ENCODE peak calls at places on chromosomes 5 and 9, in eight cellular contexts. I is neural progenitor cell, F is OCI-LY7, X is SK-N-SH, P is MM.1S, N is GM23338, B is PC-3, J is HCT116. O is an unnamed sample. For H3K4me1, the result is how much of the 10 kb centered on the place peaks cover.

GRCh38 chr9:98370976-98371315 is 115.5 kb upstream of the TBC1D2 start:
- DNase-seq in I (no peak), F (no peak), X (no peak), P (no peak), N (no peak), B (no peak), J (no peak), O (no peak)

GRCh38 chr9:33752130-33752637 is 43.2 kb upstream of the PRSS3 start:
- DNase-seq in I (no peak), F (no peak), X (no peak), P (no peak), N (no peak), B (peak), J (no peak), O (peak)

GRCh38 chr5:116554764-116555163 is 19.9 kb downstream of the SEMA6A start:
- DNase-seq in I (peak), F (no peak), X (no peak), P (no peak), N (no peak), B (no peak), J (no peak), O (no peak)

GRCh38 chr9:112176410-112177010 is 1.4 kb upstream of the SUSD1 start:
- DNase-seq in I (no peak), F (no peak), X (no peak), P (no peak), N (no peak), B (no peak), J (no peak), O (peak)

GRCh38 chr9:92790542-92791527 is 26.2 kb upstream of the BICD2 start:
- DNase-seq in I (peak), F (peak), X (peak), P (peak), N (peak), B (peak), J (peak), O (peak)

GRCh38 chr5:146043722-146044121 is 61.7 kb downstream of the PLAC8L1 start:
- DNase-seq in I (no peak), F (no peak), X (no peak), P (no peak), N (no peak), B (no peak), J (no peak), O (no peak)

GRCh38 chr5:138441221-138441620 is 2.4 kb downstream of the REEP2 start:
- DNase-seq in I (no peak), F (no peak), X (no peak), P (no peak), N (no peak), B (no peak), J (no peak), O (no peak)

GRCh38 chr5:173953528-173954090 is 35.4 kb upstream of the C5orf47 start:
- DNase-seq in I (no peak), F (no peak), X (no peak), P (no peak), N (no peak), B (peak), J (no peak), O (no peak)

GRCh38 chr5:26719824-26720223 is 318.6 kb downstream of the CDH9 start:
- DNase-seq in I (no peak), F (no peak), X (no peak), P (no peak), N (no peak), B (no peak), J (no peak), O (no peak)

GRCh38 chr5:43603535-43604363 is 769 bp downstream of the NNT start:
- DNase-seq in I (peak), F (peak), X (peak), P (peak), N (peak), B (no peak), J (no peak), O (peak)

GRCh38 chr5:96297290-96297689 is 135.8 kb downstream of the PCSK1 start:
- DNase-seq in I (no peak), F (no peak), X (peak), P (no peak), N (no peak), B (no peak), J (no peak), O (peak)

GRCh38 chr9:93072383-93072795 is 13.9 kb downstream of the SUSD3 start:
- DNase-seq in I (no peak), F (no peak), X (peak), P (peak), N (no peak), B (no peak), J (no peak), O (no peak)

GRCh38 chr5:20554001-20554400 is 566.0 kb upstream of the CDH18 start:
- DNase-seq in I (no peak), F (no peak), X (no peak), P (no peak), N (no peak), B (peak), J (no peak), O (no peak)

GRCh38 chr5:180080670-180081280 is 9.2 kb upstream of the RNF130 start:
- DNase-seq in I (no peak), F (no peak), X (no peak), P (no peak), N (no peak), B (no peak), J (no peak), O (no peak)

GRCh38 chr5:127290019-127290945 is at the start of gene MEGF10:
- DNase-seq in I (peak), F (no peak), X (peak), P (peak), N (peak), B (peak), J (no peak), O (peak)

GRCh38 chr5:60417500-60418181 is 282.3 kb downstream of the DEPDC1B start:
- DNase-seq in I (no peak), F (no peak), X (no peak), P (no peak), N (no peak), B (no peak), J (no peak), O (no peak)

GRCh38 chr5:39176740-39177628 is 42.4 kb downstream of the FYB1 start:
- DNase-seq in I (no peak), F (no peak), X (no peak), P (peak), N (no peak), B (no peak), J (no peak), O (no peak)

GRCh38 chr5:138824924-138825863 is 49.9 kb downstream of the LRRTM2 start:
- DNase-seq in I (peak), F (peak), X (peak), P (peak), N (peak), B (no peak), J (no peak), O (peak)

GRCh38 chr5:61409568-61409967 is 77.5 kb downstream of the ZSWIM6 start:
- DNase-seq in I (no peak), F (no peak), X (peak), P (no peak), N (no peak), B (peak), J (peak), O (peak)

GRCh38 chr5:131206772-131207171 is 36.0 kb downstream of the LYRM7 start:
- DNase-seq in I (no peak), F (no peak), X (no peak), P (no peak), N (no peak), B (no peak), J (no peak), O (no peak)

GRCh38 chr9:76761448-76761847 is 2.8 kb upstream of the PCA3 start:
- DNase-seq in I (no peak), F (peak), X (no peak), P (no peak), N (peak), B (peak), J (no peak), O (no peak)

GRCh38 chr5:116371935-116372334 is 202.7 kb downstream of the SEMA6A start:
- DNase-seq in I (no peak), F (no peak), X (no peak), P (no peak), N (no peak), B (no peak), J (no peak), O (no peak)

GRCh38 chr9:27386759-27387158 is 89.8 kb upstream of the EQTN start:
- DNase-seq in I (no peak), F (no peak), X (no peak), P (no peak), N (peak), B (no peak), J (no peak), O (peak)

GRCh38 chr9:125121156-125121555 is 22.2 kb downstream of the SCAI start:
- DNase-seq in I (no peak), F (peak), X (no peak), P (peak), N (peak), B (peak), J (no peak), O (no peak)

GRCh38 chr9:125125523-125125922 is 17.8 kb downstream of the SCAI start:
- DNase-seq in I (no peak), F (no peak), X (no peak), P (no peak), N (no peak), B (no peak), J (no peak), O (no peak)

DNA sequence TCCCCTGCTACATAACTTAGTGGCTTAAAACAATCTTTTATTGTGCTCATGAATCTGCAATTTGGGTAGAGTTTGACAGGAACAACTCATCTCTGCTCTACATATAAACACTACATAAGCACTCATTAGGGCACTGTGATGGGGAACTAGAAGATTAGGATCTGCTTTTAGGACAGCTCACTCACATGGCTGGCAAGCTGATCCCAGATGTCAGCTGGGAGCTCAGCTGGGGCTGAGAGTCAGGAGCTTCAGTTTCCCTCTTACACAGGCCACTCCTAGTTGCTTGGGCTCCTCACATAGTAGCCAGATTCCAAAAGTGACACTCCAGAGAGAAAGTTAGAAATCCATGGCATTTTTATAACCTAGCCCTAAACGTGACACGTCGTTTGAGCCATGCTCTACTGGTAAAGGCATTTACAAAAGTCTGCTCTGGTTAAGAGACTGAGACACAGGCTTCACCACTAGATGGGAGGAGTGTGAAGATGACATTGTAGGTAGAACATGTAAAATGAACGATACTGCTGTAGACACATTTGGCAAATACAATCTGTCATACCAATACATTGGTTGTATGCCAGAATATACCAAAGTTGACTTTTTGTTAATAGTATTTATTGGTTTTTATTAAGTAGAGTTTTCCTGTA is 23.6 kb downstream of the SCAI start:
- DNase-seq in I (no peak), F (peak), X (peak), P (no peak), N (no peak), B (no peak), J (no peak), O (no peak)
- TF ChIP-seq CTCF in I (no peak), F (peak), X (peak), P (no peak), N (peak), B (no peak), J (no peak), O (no peak)

GRCh38 chr9:109109962-109110325 is 9.8 kb downstream of the TMEM245 start:
- DNase-seq in I (peak), F (no peak), X (no peak), P (no peak), N (no peak), B (no peak), J (no peak), O (no peak)

GRCh38 chr9:109107402-109108240 is 12.1 kb downstream of the TMEM245 start:
- DNase-seq in I (no peak), F (no peak), X (no peak), P (no peak), N (no peak), B (peak), J (peak), O (peak)

GRCh38 chr9:109108318-109108717 is 11.4 kb downstream of the TMEM245 start:
- DNase-seq in I (no peak), F (peak), X (no peak), P (peak), N (no peak), B (peak), J (no peak), O (no peak)

GRCh38 chr9:109113239-109113638 is 6.5 kb downstream of the TMEM245 start:
- DNase-seq in I (no peak), F (no peak), X (no peak), P (no peak), N (no peak), B (no peak), J (no peak), O (no peak)

GRCh38 chr9:109110326-109111014 is 9.3 kb downstream of the TMEM245 start:
- DNase-seq in I (no peak), F (no peak), X (no peak), P (no peak), N (no peak), B (peak), J (peak), O (no peak)
- H3K4me1 ChIP-seq in I (under half), F (half or more), X (under half), P (under half), N (under half), B (half or more), J (under half), O (under half)

GRCh38 chr9:131744715-131745201 is 4.9 kb upstream of the RAPGEF1 start:
- DNase-seq in I (no peak), F (no peak), X (no peak), P (no peak), N (no peak), B (no peak), J (no peak), O (no peak)

GRCh38 chr9:131748411-131748955 is 8.6 kb upstream of the RAPGEF1 start:
- DNase-seq in I (no peak), F (peak), X (no peak), P (peak), N (no peak), B (no peak), J (no peak), O (no peak)

GRCh38 chr9:131745611-131746010 is 5.7 kb upstream of the RAPGEF1 start:
- DNase-seq in I (no peak), F (no peak), X (no peak), P (no peak), N (no peak), B (no peak), J (no peak), O (no peak)

GRCh38 chr9:131744171-131744714 is 4.4 kb upstream of the RAPGEF1 start:
- DNase-seq in I (no peak), F (peak), X (no peak), P (no peak), N (no peak), B (no peak), J (no peak), O (peak)

DNA sequence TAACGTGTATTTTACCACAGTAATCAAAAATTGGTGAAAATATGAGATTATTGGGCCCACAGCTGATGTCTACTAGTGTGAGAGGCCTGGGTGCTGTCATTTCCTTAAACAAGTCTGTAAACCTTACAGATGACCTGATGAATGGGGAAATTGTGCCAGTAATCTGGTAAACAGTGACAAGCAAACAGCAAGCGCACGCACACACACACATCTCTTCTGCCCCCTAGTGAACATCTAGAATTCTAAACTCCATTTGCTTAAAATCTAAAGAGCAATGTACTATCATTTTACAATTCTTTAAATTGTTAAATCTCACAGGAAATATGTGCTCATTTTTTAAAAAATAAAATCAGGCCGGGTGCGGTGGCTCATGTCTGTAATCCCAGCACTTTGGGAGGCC is 7.5 kb upstream of the RAPGEF1 start:
- DNase-seq in I (peak), F (peak), X (peak), P (peak), N (peak), B (peak), J (no peak), O (peak)
- TF ChIP-seq EZH2phosphoT487 in I (no peak), F (no peak), X (no peak), P (no peak), N (no peak), B (no peak), J (no peak), O (no peak)

DNA sequence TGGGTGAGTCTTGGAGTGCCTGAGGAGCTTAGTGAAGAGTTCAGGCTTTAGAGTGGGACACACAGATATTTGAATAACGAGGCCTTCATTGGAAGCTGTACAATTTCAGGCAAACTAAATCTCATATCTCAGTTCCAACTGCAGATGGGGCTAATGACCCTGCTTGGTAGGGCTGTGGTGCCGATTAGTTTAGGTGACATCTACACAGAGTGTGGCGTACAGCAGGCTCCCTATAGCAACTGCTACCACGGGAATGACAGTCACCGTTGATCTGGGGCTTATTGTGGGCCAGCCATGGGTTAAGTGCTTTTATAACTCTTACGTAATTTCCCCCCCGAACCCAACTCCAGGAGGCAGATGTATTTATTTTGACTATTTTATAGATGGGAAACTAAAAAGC is 70.8 kb downstream of the FAT2 start:
- DNase-seq in I (peak), F (no peak), X (no peak), P (no peak), N (no peak), B (peak), J (no peak), O (no peak)
- TF ChIP-seq CTCF in I (peak), F (no peak), X (peak), P (no peak), N (peak), B (peak), J (peak), O (peak)

DNA sequence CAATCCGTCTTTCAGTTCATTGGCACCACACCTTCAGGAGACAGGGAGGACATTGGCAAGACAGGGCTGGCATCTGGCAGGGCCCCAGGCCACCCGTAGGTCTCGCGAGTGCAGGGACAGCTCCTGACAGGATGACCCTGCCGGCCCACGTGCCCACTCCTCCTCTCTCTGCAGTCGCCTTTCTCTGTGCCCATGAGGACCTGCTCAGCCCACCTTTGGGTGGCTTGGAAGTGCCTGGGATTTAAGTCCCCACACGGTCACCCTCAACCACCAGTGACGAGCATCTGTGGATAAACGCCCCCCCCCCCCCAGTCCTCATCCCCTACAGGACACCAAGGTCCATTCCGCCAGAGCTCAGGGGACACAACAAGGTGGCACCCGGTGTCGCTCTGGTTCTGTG is 4.1 kb downstream of the MRPL36 start:
- DNase-seq in I (no peak), F (no peak), X (no peak), P (no peak), N (no peak), B (no peak), J (no peak), O (no peak)
- H3K4me1 ChIP-seq in I (under half), F (under half), X (under half), P (under half), N (under half), B (half or more), J (under half), O (under half)

GRCh38 chr5:147855774-147856069 is 22.8 kb upstream of the SCGB3A2 start:
- DNase-seq in I (no peak), F (no peak), X (no peak), P (no peak), N (no peak), B (peak), J (no peak), O (no peak)

GRCh38 chr5:147853372-147853987 is 22.0 kb upstream of the SPINK1 start:
- DNase-seq in I (no peak), F (no peak), X (no peak), P (no peak), N (no peak), B (no peak), J (no peak), O (no peak)

GRCh38 chr5:147852365-147852764 is 20.9 kb upstream of the SPINK1 start:
- DNase-seq in I (no peak), F (no peak), X (no peak), P (no peak), N (no peak), B (no peak), J (no peak), O (no peak)

GRCh38 chr5:147854894-147855773 is 23.4 kb upstream of the SCGB3A2 start:
- DNase-seq in I (no peak), F (no peak), X (no peak), P (peak), N (no peak), B (no peak), J (no peak), O (no peak)

GRCh38 chr5:147854331-147854730 is 22.9 kb upstream of the SPINK1 start:
- DNase-seq in I (no peak), F (no peak), X (no peak), P (no peak), N (no peak), B (no peak), J (no peak), O (no peak)
- TF ChIP-seq EZH2phosphoT487 in I (no peak), F (no peak), X (no peak), P (no peak), N (no peak), B (no peak), J (no peak), O (no peak)

DNA sequence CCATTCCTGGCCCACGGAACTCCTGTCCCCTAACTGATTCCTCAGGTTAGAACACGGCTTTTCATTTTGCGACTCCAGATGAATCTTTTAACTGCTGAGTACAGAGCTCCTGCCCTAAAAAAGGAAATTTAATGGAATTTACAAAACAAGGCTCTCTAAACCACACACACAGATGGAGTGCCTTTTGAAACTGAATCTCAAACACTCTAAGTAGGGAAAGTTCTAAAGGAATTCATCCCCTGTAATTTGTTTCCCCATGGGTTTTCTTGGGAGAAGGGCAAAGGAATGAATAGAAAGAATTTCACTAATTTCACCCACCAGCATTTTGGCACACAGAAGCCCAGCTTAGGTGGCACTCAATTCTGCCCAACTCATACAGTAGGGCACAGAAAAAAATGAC is 106.5 kb downstream of the THBS4 start:
- DNase-seq in I (no peak), F (no peak), X (no peak), P (no peak), N (peak), B (no peak), J (no peak), O (no peak)
- TF ChIP-seq CTCF in I (no peak), F (no peak), X (no peak), P (no peak), N (no peak), B (no peak), J (no peak), O (no peak)

O was measured in hepatocyte.